ENCODE peak calls at places on chromosomes 16 and 17, in four cellular contexts. I, P, V and C are unnamed samples.

GRCh38 chr17:81348097-81349055 is 46.9 kb upstream of the BAHCC1 start:
- ATAC-seq in I (no peak), P (no peak), V (no peak), C (no peak)

GRCh38 chr16:85645021-85645589 is 32.0 kb downstream of the GSE1 start:
- ATAC-seq in I (no peak), P (peak; percentile 20), V (no peak), C (no peak)

GRCh38 chr16:76653390-76654026 is 376.3 kb downstream of the CNTNAP4 start:
- ATAC-seq in I (peak; percentile 75), P (peak; percentile 79), V (no peak), C (no peak)

GRCh38 chr16:49474741-49475140 is 101.1 kb downstream of the C16orf78 start:
- ATAC-seq in I (no peak), P (no peak), V (no peak), C (no peak)

GRCh38 chr16:47142469-47143328 is 1.0 kb downstream of the NETO2 start:
- ATAC-seq in I (peak; percentile 58), P (peak; percentile 35), V (no peak), C (no peak)

GRCh38 chr16:55470533-55471371 is 8.2 kb upstream of the MMP2 start:
- ATAC-seq in I (no peak), P (peak; percentile 83), V (no peak), C (peak; percentile 50)

GRCh38 chr17:77435272-77436057 is 294.7 kb downstream of the SEC14L1 start:
- ATAC-seq in I (no peak), P (peak; percentile 4), V (peak; percentile 77), C (no peak)

GRCh38 chr16:24915576-24915975 is 69.8 kb downstream of the SLC5A11 start:
- ATAC-seq in I (no peak), P (peak; percentile 47), V (no peak), C (no peak)

GRCh38 chr17:39944393-39944711 is 16.8 kb downstream of the LRRC3C start:
- ATAC-seq in I (no peak), P (no peak), V (no peak), C (no peak)

GRCh38 chr17:48995871-48996695 is 1.1 kb upstream of the IGF2BP1 start:
- ATAC-seq in I (peak; percentile 48), P (peak; percentile 82), V (peak; percentile 33), C (no peak)

GRCh38 chr17:80731255-80731840 is 186.7 kb downstream of the RPTOR start:
- ATAC-seq in I (no peak), P (no peak), V (peak; percentile 81), C (no peak)

GRCh38 chr16:7405166-7405565 is 72.5 kb downstream of the RBFOX1 start:
- ATAC-seq in I (peak; percentile 86), P (peak; percentile 86), V (no peak), C (no peak)

GRCh38 chr17:31466096-31466495 is 74.6 kb downstream of the RAB11FIP4 start:
- ATAC-seq in I (no peak), P (peak; percentile 13), V (no peak), C (no peak)

GRCh38 chr17:19753049-19753444 is 4.9 kb upstream of the ALDH3A1 start:
- ATAC-seq in I (peak; percentile 96), P (peak; percentile 95), V (no peak), C (peak; percentile 86)

GRCh38 chr17:7435676-7436555 is 681 bp downstream of the TMEM102 start:
- ATAC-seq in I (no peak), P (peak; percentile 28), V (peak; percentile 38), C (no peak)

GRCh38 chr17:45346255-45347015 is 29.6 kb upstream of the MAP3K14 start:
- ATAC-seq in I (peak; percentile 24), P (no peak), V (no peak), C (peak; percentile 8)

GRCh38 chr17:72351884-72352346 is 231.1 kb downstream of the SOX9 start:
- ATAC-seq in I (no peak), P (peak; percentile 46), V (no peak), C (no peak)

GRCh38 chr17:35183332-35183731 is 10.9 kb downstream of the SLC35G3 start:
- ATAC-seq in I (no peak), P (no peak), V (no peak), C (no peak)

GRCh38 chr16:27324851-27325301 is 11.1 kb downstream of the IL4R start:
- ATAC-seq in I (no peak), P (no peak), V (no peak), C (peak; percentile 26)

GRCh38 chr16:14501331-14502255 is 128.5 kb downstream of the PARN start:
- ATAC-seq in I (peak; percentile 97), P (peak; percentile 93), V (no peak), C (peak; percentile 98)

GRCh38 chr16:31224092-31224955 is 7.4 kb upstream of the PYDC1 start:
- ATAC-seq in I (no peak), P (no peak), V (no peak), C (no peak)

GRCh38 chr17:55290721-55291507 is 26.2 kb downstream of the HLF start:
- ATAC-seq in I (no peak), P (no peak), V (no peak), C (no peak)

GRCh38 chr17:36778458-36778857 is 158.8 kb upstream of the LHX1 start:
- ATAC-seq in I (no peak), P (no peak), V (no peak), C (no peak)

GRCh38 chr16:46882940-46883307 is 1.2 kb upstream of the GPT2 start:
- ATAC-seq in I (no peak), P (no peak), V (no peak), C (no peak)

GRCh38 chr17:76407509-76407908 is 23.1 kb downstream of the SPHK1 start:
- ATAC-seq in I (no peak), P (no peak), V (no peak), C (no peak)

GRCh38 chr17:27207073-27207511 is 86.8 kb upstream of the WSB1 start:
- ATAC-seq in I (peak; percentile 95), P (no peak), V (no peak), C (peak; percentile 80)

GRCh38 chr16:31409433-31409832 is 16.3 kb downstream of the ITGAD start:
- ATAC-seq in I (no peak), P (no peak), V (no peak), C (no peak)

GRCh38 chr17:75604034-75604695 is 16.6 kb downstream of the MYO15B start:
- ATAC-seq in I (no peak), P (peak; percentile 3), V (no peak), C (peak; percentile 33)

GRCh38 chr17:75565066-75565465 is 22.5 kb upstream of the MYO15B start:
- ATAC-seq in I (no peak), P (peak; percentile 84), V (no peak), C (no peak)

GRCh38 chr16:27853101-27853500 is 210.4 kb downstream of the GSG1L start:
- ATAC-seq in I (no peak), P (no peak), V (no peak), C (no peak)

GRCh38 chr16:456891-457483 is 31.5 kb downstream of the RAB11FIP3 start:
- ATAC-seq in I (peak; percentile 34), P (peak; percentile 36), V (no peak), C (peak; percentile 32)

GRCh38 chr17:67679721-67680120 is 38.0 kb upstream of the NOL11 start:
- ATAC-seq in I (no peak), P (no peak), V (no peak), C (no peak)

GRCh38 chr17:2412561-2413021 is 11.7 kb upstream of the MNT start:
- ATAC-seq in I (peak; percentile 27), P (no peak), V (no peak), C (peak; percentile 42)

GRCh38 chr17:40720904-40721303 is 17.4 kb upstream of the KRT24 start:
- ATAC-seq in I (no peak), P (no peak), V (no peak), C (no peak)

GRCh38 chr16:2817496-2818277 is 650 bp downstream of the PRSS21 start:
- ATAC-seq in I (no peak), P (no peak), V (no peak), C (no peak)

GRCh38 chr17:82321947-82322466 is 4.6 kb upstream of the CD7 start:
- ATAC-seq in I (no peak), P (peak; percentile 59), V (no peak), C (no peak)

GRCh38 chr16:23511731-23512130 is 1.4 kb upstream of the GGA2 start:
- ATAC-seq in I (no peak), P (no peak), V (no peak), C (no peak)

GRCh38 chr16:23509763-23510153 is 536 bp downstream of the GGA2 start:
- ATAC-seq in I (peak; percentile 14), P (peak; percentile 20), V (peak; percentile 45), C (peak; percentile 12)

GRCh38 chr16:23508589-23509440 is 1.5 kb downstream of the GGA2 start:
- ATAC-seq in I (no peak), P (no peak), V (no peak), C (no peak)

GRCh38 chr16:23509441-23509754 is 896 bp downstream of the GGA2 start:
- ATAC-seq in I (no peak), P (no peak), V (no peak), C (no peak)

GRCh38 chr16:23510154-23510914 is at the start of gene GGA2:
- ATAC-seq in I (peak; percentile 91), P (peak; percentile 94), V (peak; percentile 86), C (peak; percentile 97)
- TF ChIP-seq CTCF in I (no peak), P (no peak), V (no peak), C (no peak)

DNA sequence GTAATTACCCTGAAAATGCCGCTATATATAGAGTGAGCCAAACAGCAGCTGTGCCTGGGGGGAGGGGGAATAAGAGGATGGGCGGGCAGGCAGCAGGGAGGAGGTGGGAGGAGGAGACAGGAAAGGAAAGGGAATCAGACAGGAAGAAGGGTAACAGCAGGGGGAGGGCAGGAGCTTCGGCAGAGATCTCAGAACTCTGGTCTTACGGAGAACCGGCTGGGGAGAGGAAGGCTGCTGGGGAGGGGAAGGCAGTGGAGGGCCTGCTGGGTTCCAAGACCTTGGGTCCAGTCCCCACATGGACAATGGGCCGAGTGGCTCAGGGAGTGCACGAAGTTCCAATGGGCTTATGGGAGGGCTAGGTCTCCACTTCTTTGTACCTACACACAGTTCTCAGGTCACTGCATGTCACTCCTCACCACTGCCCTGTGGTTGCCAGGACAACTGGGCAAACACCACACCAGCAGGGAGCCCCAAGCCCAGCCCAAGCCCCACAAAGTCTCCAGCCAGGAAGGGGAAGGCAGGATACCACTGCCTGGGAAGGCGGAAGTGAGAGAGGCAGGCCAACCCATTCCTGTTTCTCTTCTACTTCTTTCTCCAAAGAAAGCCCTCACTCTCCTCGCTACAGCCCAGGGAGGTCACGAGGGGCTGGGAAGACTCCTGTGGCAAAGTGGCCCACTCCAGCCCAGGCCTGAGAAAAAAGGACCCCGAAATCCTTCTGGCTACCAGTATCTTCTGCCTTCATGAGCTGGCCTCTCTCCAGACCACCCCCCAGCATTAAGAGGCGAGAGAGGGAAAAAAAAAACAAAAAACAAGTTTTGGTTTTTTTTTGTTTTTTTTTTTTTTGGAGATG is 25.3 kb downstream of the G6PC3 start:
- ATAC-seq in I (peak; percentile 80), P (peak; percentile 61), V (peak; percentile 16), C (peak; percentile 68)
- TF ChIP-seq CTCF in I (no peak), P (no peak), V (no peak), C (peak; percentile 27)

GRCh38 chr16:68843482-68844210 is at the start of gene TANGO6:
- ATAC-seq in I (peak; percentile 93), P (peak; percentile 97), V (peak; percentile 96), C (peak; percentile 96)
- TF ChIP-seq CTCF in I (no peak), P (no peak), V (peak; percentile 18), C (no peak)

DNA sequence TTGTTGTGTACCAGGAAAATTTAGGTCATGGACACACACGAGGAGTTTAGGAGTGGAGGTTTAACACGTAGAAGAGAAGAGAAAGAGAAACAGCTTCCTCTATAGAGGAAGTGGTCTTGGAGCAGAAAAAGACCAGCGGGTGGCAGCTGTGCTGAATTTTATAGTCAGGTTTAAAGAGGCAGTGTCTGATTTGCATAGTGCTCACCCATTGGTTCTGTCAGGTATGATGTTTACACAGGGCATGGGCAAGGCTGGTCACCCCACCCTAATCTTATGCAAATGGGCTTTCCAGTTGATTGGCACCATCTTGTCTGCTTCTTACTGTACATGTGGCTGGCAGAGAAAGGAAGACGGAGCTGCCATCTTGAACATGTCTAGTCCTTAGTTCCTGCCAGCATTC is 309.0 kb downstream of the CDH13 start:
- ATAC-seq in I (no peak), P (no peak), V (no peak), C (no peak)
- TF ChIP-seq CTCF in I (no peak), P (no peak), V (no peak), C (no peak)